ENCODE peak calls at places on chromosomes 5 and 9, in eight cellular contexts. J, I, M, L, C, U, D and Z are unnamed samples.

GRCh38 chr5:143023447-143024096 is 253.4 kb downstream of the ARHGAP26 start:
- DNase-seq in J (peak), I (peak), M (peak), L (no peak), C (peak), U (no peak), D (peak), Z (no peak)

GRCh38 chr9:99433555-99433954 is 211.5 kb downstream of the SEC61B start:
- DNase-seq in J (peak), I (peak), M (peak), L (peak), C (peak), U (no peak), D (peak), Z (peak)

GRCh38 chr5:97046270-97046982 is 96.0 kb downstream of the LIX1 start:
- DNase-seq in J (peak), I (no peak), M (no peak), L (no peak), C (no peak), U (no peak), D (peak), Z (peak)

GRCh38 chr5:73596705-73597328 is 29.2 kb upstream of the ARHGEF28 start:
- DNase-seq in J (peak), I (no peak), M (peak), L (no peak), C (no peak), U (no peak), D (peak), Z (peak)

GRCh38 chr5:175825906-175826305 is 45.5 kb upstream of the CPLX2 start:
- DNase-seq in J (no peak), I (no peak), M (no peak), L (no peak), C (no peak), U (no peak), D (no peak), Z (no peak)

GRCh38 chr5:3593771-3594513 is 1.7 kb upstream of the IRX1 start:
- DNase-seq in J (peak), I (no peak), M (no peak), L (no peak), C (no peak), U (no peak), D (no peak), Z (peak)

GRCh38 chr5:163503106-163504090 is 2.0 kb upstream of the MAT2B start:
- DNase-seq in J (peak), I (peak), M (peak), L (peak), C (peak), U (peak), D (peak), Z (peak)

GRCh38 chr9:121651295-121652036 is at the start of gene DAB2IP:
- DNase-seq in J (peak), I (peak), M (peak), L (no peak), C (peak), U (peak), D (peak), Z (peak)

GRCh38 chr5:372911-373709 is 51.6 kb downstream of the AHRR start:
- DNase-seq in J (no peak), I (no peak), M (no peak), L (no peak), C (no peak), U (no peak), D (no peak), Z (no peak)

GRCh38 chr5:177507165-177507564 is 2.5 kb downstream of the DOK3 start:
- DNase-seq in J (peak), I (no peak), M (no peak), L (no peak), C (no peak), U (no peak), D (peak), Z (peak)

GRCh38 chr5:177552839-177553455 is 1.4 kb downstream of the FAM193B start:
- DNase-seq in J (peak), I (peak), M (no peak), L (no peak), C (no peak), U (no peak), D (peak), Z (peak)

GRCh38 chr5:165393839-165394238 is 1888.4 kb downstream of the MAT2B start:
- DNase-seq in J (no peak), I (no peak), M (no peak), L (no peak), C (no peak), U (no peak), D (no peak), Z (no peak)

GRCh38 chr9:136080716-136081112 is 14.4 kb downstream of the NACC2 start:
- DNase-seq in J (no peak), I (no peak), M (no peak), L (no peak), C (peak), U (peak), D (no peak), Z (no peak)

GRCh38 chr9:14312721-14313377 is 1.1 kb downstream of the NFIB start:
- DNase-seq in J (peak), I (peak), M (peak), L (no peak), C (peak), U (peak), D (peak), Z (no peak)

GRCh38 chr9:14311940-14312572 is 1.9 kb downstream of the NFIB start:
- DNase-seq in J (no peak), I (no peak), M (no peak), L (no peak), C (no peak), U (no peak), D (no peak), Z (no peak)

GRCh38 chr9:14314424-14314928 is 535 bp upstream of the NFIB start:
- DNase-seq in J (peak), I (peak), M (peak), L (no peak), C (peak), U (peak), D (peak), Z (peak)

GRCh38 chr9:14313951-14314423 is at the start of gene NFIB:
- DNase-seq in J (peak), I (peak), M (peak), L (no peak), C (peak), U (peak), D (peak), Z (peak)

GRCh38 chr9:14313378-14313940 is 482 bp downstream of the NFIB start:
- DNase-seq in J (peak), I (peak), M (peak), L (no peak), C (peak), U (peak), D (peak), Z (no peak)
- H3K4me3 ChIP-seq in J (peak), I (peak), M (peak), L (peak), C (peak), U (peak), D (peak), Z (peak)

DNA sequence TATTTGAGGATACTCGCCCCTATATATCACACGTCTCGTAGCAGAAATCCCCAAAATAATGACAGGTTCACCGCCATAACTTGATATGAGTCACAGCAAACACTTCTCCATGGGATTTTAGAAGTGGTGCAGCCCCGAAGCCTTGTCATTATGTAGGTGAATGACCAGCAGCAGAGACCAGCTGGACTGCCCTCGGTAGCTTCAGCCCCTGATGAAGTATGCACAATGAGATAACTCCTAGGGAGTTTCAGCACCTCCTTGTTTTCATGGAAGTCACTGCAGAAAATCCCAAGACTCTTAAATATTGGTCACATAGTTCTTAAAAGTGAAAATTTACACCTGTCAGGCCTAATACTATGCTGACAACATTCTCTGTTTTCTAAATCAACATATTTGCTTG is 1.9 kb downstream of the CTNND2 start:
- DNase-seq in J (no peak), I (no peak), M (no peak), L (no peak), C (no peak), U (no peak), D (no peak), Z (no peak)
- H3K4me3 ChIP-seq in J (no peak), I (no peak), M (no peak), L (no peak), C (no peak), U (no peak), D (no peak), Z (no peak)

DNA sequence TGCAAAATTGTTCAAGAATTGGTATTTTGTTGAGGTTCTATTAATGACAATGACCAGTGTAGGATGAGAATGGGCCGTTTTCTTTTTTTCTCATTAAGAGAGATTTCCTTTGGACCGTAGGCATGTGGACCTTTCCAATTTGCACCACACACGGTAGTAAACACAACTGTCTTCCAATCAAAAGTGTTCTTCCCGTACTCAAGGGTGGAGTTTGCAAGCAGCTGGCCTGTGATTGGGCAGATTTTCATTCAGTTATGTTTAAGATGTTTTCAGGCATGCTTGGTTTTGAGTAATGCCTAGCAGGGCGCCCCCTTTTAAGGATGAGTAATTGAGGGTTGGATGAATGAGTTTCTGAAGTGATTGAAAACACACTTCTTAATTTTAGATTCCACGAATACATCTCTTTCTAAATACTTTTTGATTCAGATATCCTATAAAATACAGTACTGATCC is 2.5 kb downstream of the KDM3B start:
- DNase-seq in J (peak), I (no peak), M (no peak), L (peak), C (no peak), U (no peak), D (peak), Z (peak)
- H3K4me3 ChIP-seq in J (peak), I (no peak), M (no peak), L (peak), C (peak), U (no peak), D (peak), Z (peak)

DNA sequence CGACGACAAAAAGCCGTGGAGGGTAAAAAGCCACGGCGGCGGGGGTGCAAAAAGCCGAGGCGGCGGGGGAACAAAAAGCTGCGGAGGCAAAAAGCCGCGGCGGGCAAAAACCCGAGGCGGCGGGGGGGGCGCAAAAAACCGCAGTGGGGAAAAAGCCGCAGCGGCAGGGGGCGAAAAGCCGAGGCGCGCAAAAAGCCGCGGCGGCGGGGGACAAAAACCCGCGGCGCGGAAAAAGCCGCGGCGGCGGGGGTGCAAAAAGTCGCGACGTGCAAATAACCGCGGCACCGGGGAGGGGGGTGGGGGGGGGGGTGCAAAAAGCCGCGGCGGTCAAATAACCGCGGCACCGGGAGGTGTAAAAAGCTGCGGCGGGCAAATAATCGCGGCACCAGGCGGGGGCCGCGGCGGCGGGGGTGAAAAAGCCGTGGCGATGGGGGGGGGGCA is 511.5 kb downstream of the FOXD4L5 start:
- DNase-seq in J (peak), I (peak), M (peak), L (no peak), C (peak), U (peak), D (no peak), Z (no peak)
- H3K4me3 ChIP-seq in J (no peak), I (no peak), M (no peak), L (no peak), C (peak), U (no peak), D (peak), Z (no peak)

GRCh38 chr9:128919409-128919808 is 1.4 kb upstream of the PHYHD1 start:
- DNase-seq in J (no peak), I (peak), M (no peak), L (no peak), C (no peak), U (no peak), D (no peak), Z (no peak)

GRCh38 chr9:128918921-128919320 is 1.9 kb upstream of the PHYHD1 start:
- DNase-seq in J (no peak), I (no peak), M (no peak), L (no peak), C (no peak), U (no peak), D (no peak), Z (no peak)

GRCh38 chr9:128916745-128917144 is 4.0 kb upstream of the PHYHD1 start:
- DNase-seq in J (no peak), I (no peak), M (no peak), L (no peak), C (no peak), U (no peak), D (no peak), Z (no peak)

GRCh38 chr9:128916204-128916603 is 4.6 kb upstream of the PHYHD1 start:
- DNase-seq in J (peak), I (peak), M (no peak), L (no peak), C (peak), U (no peak), D (peak), Z (peak)

DNA sequence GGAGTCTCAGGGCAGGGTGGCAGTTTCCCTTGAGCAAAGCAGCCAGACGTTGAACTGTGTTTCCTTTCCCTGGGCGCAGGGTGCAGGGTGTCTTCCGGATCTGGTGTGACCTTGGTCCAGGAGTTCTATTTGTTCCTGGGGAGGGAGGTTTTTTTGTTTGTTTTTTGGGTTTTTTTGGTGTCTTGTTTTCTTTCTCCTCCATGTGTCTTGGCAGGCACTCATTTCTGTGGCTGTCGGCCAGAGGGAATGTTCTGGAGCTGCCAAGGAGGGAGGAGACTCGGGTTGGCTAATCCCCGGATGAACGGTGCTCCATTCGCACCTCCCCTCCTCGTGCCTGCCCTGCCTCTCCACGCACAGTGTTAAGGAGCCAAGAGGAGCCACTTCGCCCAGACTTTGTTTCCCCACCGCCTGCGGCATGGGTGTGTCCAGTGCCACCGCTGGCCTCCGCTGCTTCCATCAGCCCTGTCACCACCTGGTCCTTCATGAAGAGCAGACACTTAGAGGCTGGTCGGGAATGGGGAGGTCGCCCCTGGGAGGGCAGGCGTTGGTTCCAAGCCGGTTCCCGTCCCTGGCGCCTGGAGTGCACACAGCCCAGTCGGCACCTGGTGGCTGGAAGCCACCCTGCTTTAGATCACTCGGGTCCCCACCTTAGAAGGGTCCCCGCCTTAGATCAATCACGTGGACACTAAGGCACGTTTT is 3.5 kb upstream of the PHYHD1 start:
- DNase-seq in J (peak), I (peak), M (peak), L (no peak), C (peak), U (peak), D (peak), Z (peak)
- H3K4me3 ChIP-seq in J (no peak), I (peak), M (no peak), L (no peak), C (peak), U (no peak), D (no peak), Z (no peak)